ENCODE peak calls at places on chromosomes 1 and 21, in four cellular contexts. W, X, I and R are unnamed samples.

GRCh38 chr1:7014640-7014930 is 229.3 kb downstream of the CAMTA1 start:
- DNase-seq in X (no peak), W (no peak), I (no peak), R (no peak)

GRCh38 chr1:154536570-154536969 is 21.9 kb downstream of the UBE2Q1 start:
- DNase-seq in X (no peak), W (no peak), I (no peak), R (no peak)

GRCh38 chr1:157984469-157984868 is 9.0 kb upstream of the KIRREL1 start:
- DNase-seq in W (no peak), I (no peak), X (no peak), R (no peak)

GRCh38 chr1:19206947-19207346 is 3.1 kb downstream of the UBR4 start:
- DNase-seq in W (no peak), I (no peak), X (no peak), R (no peak)

GRCh38 chr21:44962481-44962966 is 22.7 kb downstream of the SLX9 start:
- DNase-seq in I (no peak), X (no peak), W (no peak), R (peak)

GRCh38 chr1:243944429-243945160 is 94.6 kb upstream of the AKT3 start:
- DNase-seq in X (no peak), I (no peak), W (no peak), R (no peak)

GRCh38 chr21:36400719-36401118 is 15.5 kb downstream of the CHAF1B start:
- DNase-seq in W (no peak), X (no peak), I (no peak), R (no peak)

GRCh38 chr1:155174334-155175280 is 958 bp downstream of the TRIM46 start:
- DNase-seq in W (peak), I (no peak), X (no peak), R (peak)

GRCh38 chr1:44631647-44632510 is 42.4 kb downstream of the TMEM53 start:
- DNase-seq in I (peak), W (peak), X (peak), R (peak)

GRCh38 chr1:217921126-217921900 is 290.2 kb downstream of the SPATA17 start:
- DNase-seq in I (no peak), X (no peak), W (no peak), R (no peak)

GRCh38 chr21:34073032-34073748 is at the start of the genes MRPS6 and SLC5A3:
- DNase-seq in W (peak), X (peak), I (peak), R (peak)

GRCh38 chr1:184276416-184276815 is 110.4 kb upstream of the C1orf21 start:
- DNase-seq in W (no peak), X (no peak), I (no peak), R (no peak)

GRCh38 chr1:35287807-35288640 is 19.5 kb downstream of the ZMYM4 start:
- DNase-seq in X (no peak), W (no peak), I (no peak), R (no peak)

GRCh38 chr1:61163794-61164193 is 81.4 kb downstream of the NFIA start:
- DNase-seq in W (no peak), X (no peak), I (no peak), R (no peak)

GRCh38 chr1:86445919-86446318 is 21.9 kb downstream of the CLCA2 start:
- DNase-seq in X (no peak), I (no peak), W (no peak), R (no peak)

GRCh38 chr1:23809751-23810171 is 9.2 kb upstream of the GALE start:
- DNase-seq in W (peak), I (peak), X (peak), R (peak)

GRCh38 chr1:239184581-239185244 is 201.7 kb upstream of the CHRM3 start:
- DNase-seq in W (no peak), X (no peak), I (no peak), R (no peak)

GRCh38 chr1:19450811-19451564 is 34.4 kb downstream of the CAPZB start:
- DNase-seq in W (no peak), X (no peak), I (no peak), R (no peak)

GRCh38 chr1:61083014-61083798 is 845 bp downstream of the NFIA start:
- DNase-seq in I (peak), X (peak), W (peak), R (peak)

GRCh38 chr1:238252033-238252802 is 361.5 kb upstream of the ZP4 start:
- DNase-seq in X (peak), W (peak), I (peak), R (no peak)

DNA sequence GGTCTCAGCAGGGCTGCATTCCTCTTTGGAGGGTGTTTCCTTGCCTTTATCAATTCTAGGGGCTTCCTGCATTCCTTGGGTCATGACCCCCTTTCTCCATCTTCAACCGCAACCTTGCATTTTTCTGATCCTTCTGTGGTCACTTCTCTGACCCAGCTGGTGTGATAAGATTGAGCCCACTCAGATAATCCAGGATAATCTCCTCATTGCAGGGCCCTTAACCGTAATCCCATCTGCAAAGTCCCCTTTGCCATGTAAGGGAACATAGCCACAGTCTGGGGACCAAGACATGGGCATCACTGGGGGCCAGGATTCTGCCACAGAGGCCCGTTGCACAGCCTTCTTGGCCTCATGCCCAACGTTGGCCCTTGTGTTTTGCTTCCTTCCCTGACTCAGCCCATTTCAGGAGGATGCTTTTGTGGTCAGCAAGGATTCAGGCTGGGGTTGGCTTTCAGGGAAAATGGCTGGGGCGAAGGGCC is 35.0 kb upstream of the IL19 start:
- DNase-seq in W (no peak), X (no peak), I (no peak), R (no peak)
- H3K27ac ChIP-seq in W (no peak), X (no peak), I (peak), R (peak)

GRCh38 chr1:117169871-117170596 is 40.7 kb downstream of the VTCN1 start:
- DNase-seq in W (no peak), I (no peak), X (no peak), R (no peak)

GRCh38 chr1:117173711-117174110 is 37.0 kb downstream of the VTCN1 start:
- DNase-seq in I (no peak), W (no peak), X (no peak), R (no peak)

GRCh38 chr1:117174851-117175250 is 35.9 kb downstream of the VTCN1 start:
- DNase-seq in W (no peak), I (no peak), X (no peak), R (no peak)

GRCh38 chr1:117171900-117172501 is 38.7 kb downstream of the VTCN1 start:
- DNase-seq in W (peak), I (peak), X (peak), R (no peak)

GRCh38 chr1:117173006-117173405 is 37.7 kb downstream of the VTCN1 start:
- DNase-seq in X (no peak), I (no peak), W (no peak), R (no peak)
- H3K27ac ChIP-seq in X (no peak), I (no peak), W (no peak), R (no peak)

GRCh38 chr1:224201853-224202252 is 18.8 kb downstream of the DEGS1 start:
- DNase-seq in W (no peak), X (no peak), I (no peak), R (no peak)

GRCh38 chr1:224203243-224204016 is 20.4 kb downstream of the DEGS1 start:
- DNase-seq in X (peak), W (peak), I (peak), R (peak)

GRCh38 chr1:224201336-224201735 is 18.3 kb downstream of the DEGS1 start:
- DNase-seq in W (no peak), X (no peak), I (no peak), R (no peak)

GRCh38 chr1:224199679-224200078 is 16.6 kb downstream of the DEGS1 start:
- DNase-seq in X (no peak), W (no peak), I (no peak), R (no peak)

DNA sequence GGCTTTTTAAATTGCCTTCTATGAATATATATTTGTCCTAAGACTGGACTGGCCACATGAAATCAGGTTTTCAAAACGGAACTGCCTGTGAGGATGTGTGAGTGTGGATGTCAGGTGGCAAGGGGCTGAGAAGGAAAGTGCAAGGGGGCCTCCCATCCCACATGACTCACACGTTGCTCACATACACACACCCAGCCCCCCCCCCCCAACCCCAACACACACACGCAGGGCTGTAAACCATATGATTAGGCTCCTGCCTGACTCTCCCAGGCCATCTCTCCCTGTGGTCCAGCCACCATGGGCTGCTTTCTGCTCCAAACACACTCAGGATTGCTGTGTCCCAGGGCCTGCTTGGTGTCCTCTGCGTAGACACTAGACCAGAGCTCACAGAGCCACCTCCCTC is 22.4 kb downstream of the DEGS1 start:
- DNase-seq in X (no peak), I (no peak), W (no peak), R (no peak)
- H3K27ac ChIP-seq in X (no peak), I (peak), W (peak), R (peak)

DNA sequence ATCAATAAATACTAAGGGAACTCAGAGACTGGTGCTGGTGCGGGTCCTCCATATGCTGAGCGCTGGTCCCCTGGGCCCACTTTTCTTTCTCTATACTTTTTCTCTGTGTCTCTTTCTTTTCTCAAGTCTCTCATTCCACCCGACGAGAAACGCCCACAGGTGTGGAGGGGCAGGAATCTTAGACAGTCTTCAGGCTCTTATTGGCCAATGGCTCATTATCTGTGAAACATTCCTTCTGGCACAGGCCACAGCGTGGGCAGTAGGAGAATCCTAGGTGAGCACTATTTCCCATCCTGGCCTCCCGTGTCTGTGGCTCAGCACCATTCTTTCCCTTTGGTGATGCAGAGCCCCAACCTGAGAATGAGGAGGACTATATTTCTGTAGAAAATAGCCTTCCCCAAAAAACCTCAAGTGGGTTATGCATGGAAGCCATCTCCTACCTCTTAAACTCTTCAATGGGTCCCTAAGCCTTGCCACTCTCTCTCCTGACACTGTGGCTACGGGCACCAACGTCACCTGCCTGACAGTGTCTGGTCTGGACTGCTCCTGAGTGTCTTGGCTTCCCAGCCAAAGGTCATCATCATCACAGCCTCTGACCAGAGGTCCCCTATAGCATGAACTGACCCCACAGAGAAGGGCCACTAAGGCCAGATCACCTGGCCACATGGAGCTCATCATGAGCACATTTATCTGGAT is 6.2 kb upstream of the SLAMF1 start:
- DNase-seq in I (no peak), X (no peak), W (no peak), R (no peak)
- H3K27ac ChIP-seq in I (peak), X (no peak), W (no peak), R (no peak)